ENCODE peak calls at places on chromosomes 2 and 18, in nine cellular contexts. E is adrenal gland, H is IMR-90, K is hepatocyte, Z is A549, C is dorsolateral prefrontal cortex, Q is endothelial cell of umbilical vein, I is fibroblast of lung, L is cardiac muscle cell. J is an unnamed sample.

GRCh38 chr2:100114011-100114433 is 28.4 kb downstream of the AFF3 start:
- DNase-seq in Z (no peak), C (no peak), K (no peak), E (no peak), H (no peak), I (no peak), Q (no peak), L (peak; percentile 41), J (no peak)

GRCh38 chr2:234203135-234203984 is 152.9 kb downstream of the SPP2 start:
- DNase-seq in Q (peak; percentile 98), H (peak; percentile 96), K (peak; percentile 75), Z (peak; percentile 78), E (peak; percentile 77), L (no peak), I (peak; percentile 99), C (no peak), J (peak; percentile 98)

GRCh38 chr2:239429473-239430350 is 28.9 kb upstream of the HDAC4 start:
- DNase-seq in E (no peak), Q (no peak), C (no peak), K (no peak), H (peak; percentile 39), I (no peak), Z (no peak), L (no peak), J (peak; percentile 68)

GRCh38 chr2:215410932-215411285 is 25.0 kb downstream of the FN1 start:
- DNase-seq in C (no peak), E (no peak), L (no peak), H (peak; percentile 98), Z (peak; percentile 66), K (no peak), Q (peak; percentile 89), I (peak; percentile 98), J (peak; percentile 91)

GRCh38 chr18:75089748-75090327 is 119.1 kb downstream of the PTGR3 start:
- DNase-seq in L (no peak), Q (no peak), Z (no peak), C (no peak), I (no peak), H (no peak), E (no peak), K (no peak), J (no peak)

GRCh38 chr2:33395660-33396249 is 80.7 kb upstream of the RASGRP3 start:
- DNase-seq in I (peak; percentile 37), C (peak; percentile 26), Z (peak; percentile 26), Q (peak; percentile 76), K (peak; percentile 48), H (peak; percentile 59), E (peak; percentile 24), L (peak; percentile 36), J (peak; percentile 78)

GRCh38 chr2:128564551-128564950 is 245.9 kb upstream of the HS6ST1 start:
- DNase-seq in Z (no peak), C (no peak), L (no peak), I (no peak), Q (no peak), K (no peak), H (no peak), E (no peak), J (no peak)

GRCh38 chr18:79182047-79182713 is 113.0 kb downstream of the ATP9B start:
- DNase-seq in C (no peak), E (no peak), L (no peak), Q (no peak), Z (no peak), H (no peak), K (no peak), I (no peak), J (no peak)

GRCh38 chr2:101432411-101433181 is 42.3 kb downstream of the RFX8 start:
- DNase-seq in L (no peak), I (peak; percentile 59), H (peak; percentile 19), E (no peak), K (no peak), C (no peak), Z (no peak), Q (no peak), J (peak; percentile 85)

GRCh38 chr2:223076573-223076972 is 24.6 kb downstream of the KCNE4 start:
- DNase-seq in E (no peak), C (no peak), I (peak; percentile 98), Q (no peak), Z (no peak), L (no peak), K (no peak), H (peak; percentile 47), J (peak; percentile 31)

GRCh38 chr2:146873646-146874259 is 971.1 kb upstream of the ACVR2A start:
- DNase-seq in E (no peak), H (no peak), Q (no peak), L (no peak), Z (no peak), K (no peak), C (no peak), I (no peak), J (peak; percentile 8)

GRCh38 chr2:197080611-197081010 is 154.1 kb upstream of the PGAP1 start:
- DNase-seq in L (no peak), Z (no peak), Q (no peak), C (no peak), E (no peak), H (no peak), K (no peak), I (no peak), J (no peak)

DNA sequence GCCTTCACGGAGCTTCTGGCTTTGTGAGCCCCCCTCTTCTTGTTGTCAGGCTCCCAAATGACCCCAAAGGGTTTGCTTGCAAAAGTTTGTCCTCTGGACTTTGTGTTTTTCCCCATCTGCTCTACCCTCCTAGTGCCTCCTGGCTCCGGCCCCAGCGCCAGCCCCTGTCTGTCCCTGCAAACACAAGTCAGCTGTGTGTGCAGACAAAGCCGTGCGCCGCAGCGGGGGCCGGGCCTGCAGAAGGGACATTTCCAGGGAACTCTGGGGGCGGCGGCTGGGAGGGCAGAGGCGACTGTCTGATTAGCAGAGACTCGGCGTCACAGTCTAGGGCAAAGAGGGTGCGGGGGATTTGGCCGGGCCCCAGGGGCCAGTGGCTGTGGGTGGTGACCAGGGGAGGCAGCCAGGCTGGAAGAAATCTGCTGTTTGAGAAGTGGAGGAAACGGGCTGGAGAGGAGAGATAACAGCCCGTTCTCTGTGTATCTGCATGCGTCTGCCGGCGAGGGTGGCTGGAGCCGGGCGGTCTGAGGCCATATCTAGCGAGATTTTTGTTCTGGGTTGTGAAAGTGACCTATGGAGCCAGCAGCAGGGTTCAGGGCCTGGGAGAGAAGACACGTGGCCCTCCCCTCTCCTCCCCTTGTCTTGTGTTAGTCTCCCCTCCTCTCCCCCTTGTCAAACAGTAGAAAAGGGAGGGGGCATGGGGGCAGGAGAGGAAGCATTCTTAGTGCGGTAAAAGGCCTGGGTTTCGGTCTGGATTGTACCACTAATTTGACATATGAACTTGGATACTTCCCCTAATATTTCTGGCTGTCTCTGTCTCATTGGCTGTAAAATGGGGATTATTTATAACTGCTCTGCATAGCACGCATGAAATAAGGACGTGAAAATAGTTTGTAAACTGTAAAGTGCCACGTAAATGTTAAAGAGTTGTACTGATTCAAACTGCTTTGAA is 169.4 kb downstream of the SMAD7 start:
- DNase-seq in C (peak; percentile 83), E (peak; percentile 82), Q (peak; percentile 96), K (peak; percentile 92), Z (no peak), I (peak; percentile 67), H (peak; percentile 39), L (peak; percentile 94), J (peak; percentile 15)
- H3K4me3 ChIP-seq in C (peak overlapping the region; percentile 49), E (peak overlapping the region; percentile 17), Q (no peak overlapping the region), K (no peak overlapping the region), Z (no peak overlapping the region), I (peak overlapping the region; percentile 14), H (no peak overlapping the region), L (no peak overlapping the region), J (no peak overlapping the region)

DNA sequence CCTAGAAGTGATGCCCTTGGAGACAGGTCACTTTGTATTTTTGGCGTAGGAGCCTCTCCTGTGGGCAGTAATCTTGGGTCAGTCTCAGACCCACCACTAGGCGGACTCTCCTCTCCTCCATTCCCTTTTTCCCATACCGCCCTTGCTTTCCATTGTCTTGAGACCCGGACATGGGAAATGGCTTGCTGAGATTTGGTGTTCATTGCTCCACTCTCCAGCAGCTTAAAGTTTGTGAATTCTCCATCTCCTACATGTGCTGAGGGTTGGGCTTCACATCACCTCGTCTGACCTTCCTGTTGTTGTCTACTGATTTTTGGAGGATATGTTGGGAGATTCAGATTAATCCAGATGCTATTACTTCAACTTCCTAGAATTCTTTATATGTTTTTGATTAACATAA is 159.2 kb upstream of the RAB12 start:
- DNase-seq in E (no peak), Q (no peak), I (no peak), L (peak; percentile 11), H (no peak), K (no peak), C (no peak), Z (peak; percentile 20), J (peak; percentile 19)
- TF ChIP-seq CTCF in E (no peak), Q (peak; percentile 55), I (peak; percentile 35), L (peak; percentile 57), H (peak; percentile 23), K (peak; percentile 24), C (no peak), Z (peak; percentile 12), J (peak; percentile 61)

DNA sequence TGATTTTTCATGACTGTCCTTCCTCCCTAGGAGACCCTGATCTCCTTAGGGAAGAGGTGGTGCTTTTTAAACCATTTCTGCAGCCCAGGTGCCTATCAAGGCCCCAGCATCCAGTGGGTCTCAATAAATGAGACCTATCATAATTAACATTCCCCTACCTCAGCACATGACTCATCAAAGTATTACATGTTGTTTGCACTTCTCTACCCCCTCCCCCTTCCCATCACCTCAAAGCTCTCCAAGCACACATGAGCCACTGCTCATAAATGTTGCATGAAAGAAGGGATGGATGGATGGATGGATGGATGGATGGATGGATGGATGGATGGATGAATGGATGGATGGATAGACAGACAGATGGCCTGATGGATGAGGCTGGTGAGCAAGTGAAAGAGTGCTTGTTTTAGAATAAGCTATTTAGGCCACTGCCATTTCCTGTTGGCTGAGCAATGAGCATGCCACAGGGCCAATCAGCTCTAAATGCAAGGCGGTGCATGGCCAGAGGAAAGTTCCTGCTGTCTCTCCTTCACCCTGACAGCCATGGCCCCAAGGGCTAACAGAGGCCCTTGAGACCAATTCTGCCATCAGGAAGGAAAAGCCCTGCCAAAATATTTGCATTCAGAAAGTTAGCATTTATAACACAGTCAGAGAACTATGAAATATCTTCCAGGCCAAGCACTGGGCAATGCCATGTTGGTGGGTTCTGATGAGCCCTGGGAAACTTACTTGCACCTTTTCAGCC is 20.9 kb upstream of the STEAP3 start:
- DNase-seq in E (no peak), L (no peak), I (no peak), Z (no peak), K (no peak), C (no peak), Q (no peak), H (no peak), J (no peak)
- H3K4me3 ChIP-seq in E (no peak overlapping the region), L (no peak overlapping the region), I (no peak overlapping the region), Z (no peak overlapping the region), K (no peak overlapping the region), C (no peak overlapping the region), Q (no peak overlapping the region), H (no peak overlapping the region), J (no peak overlapping the region)

GRCh38 chr18:55269632-55270031 is 310.4 kb upstream of the CCDC68 start:
- DNase-seq in L (no peak), C (no peak), H (no peak), Q (peak; percentile 65), Z (no peak), K (no peak), E (no peak), I (no peak), J (no peak)

GRCh38 chr18:55272510-55273243 is 313.4 kb upstream of the CCDC68 start:
- DNase-seq in C (no peak), K (no peak), H (peak; percentile 84), Z (no peak), E (no peak), L (no peak), I (peak; percentile 89), Q (no peak), J (peak; percentile 84)

GRCh38 chr18:55280515-55280914 is 307.5 kb downstream of the TCF4 start:
- DNase-seq in Z (no peak), K (no peak), H (peak; percentile 42), L (no peak), Q (peak; percentile 51), I (no peak), E (no peak), C (no peak), J (peak; percentile 41)

GRCh38 chr18:55275042-55275897 is 312.7 kb downstream of the TCF4 start:
- DNase-seq in H (peak; percentile 82), Z (no peak), C (peak; percentile 50), K (no peak), I (peak; percentile 89), E (peak; percentile 89), L (no peak), Q (peak; percentile 28), J (peak; percentile 91)
- TF ChIP-seq CTCF in H (peak; percentile 20), Z (no peak), C (peak; percentile 32), K (no peak), I (no peak), E (no peak), L (peak; percentile 23), Q (no peak), J (peak; percentile 24)